ENCODE peak calls at places on chromosomes 5 and 9, in five cellular contexts. One of them, this sample, is unnamed.

GRCh38 chr9:3682186-3682585 is 156.4 kb upstream of the RFX3 start:
- DNase-seq in head of caudate nucleus: no peak
- DNase-seq in pulmonary artery endothelial cell: no peak
- DNase-seq in left cardiac atrium: no peak
- DNase-seq in hypothalamus: no peak
- DNase-seq in this sample: no peak

GRCh38 chr9:90641868-90642558 is 611 bp downstream of the DIRAS2 start:
- DNase-seq in head of caudate nucleus: peak
- DNase-seq in pulmonary artery endothelial cell: no peak
- DNase-seq in left cardiac atrium: no peak
- DNase-seq in hypothalamus: peak
- DNase-seq in this sample: no peak

GRCh38 chr9:129126789-129127618 is 15.8 kb downstream of the PTPA start:
- DNase-seq in head of caudate nucleus: no peak
- DNase-seq in pulmonary artery endothelial cell: no peak
- DNase-seq in left cardiac atrium: no peak
- DNase-seq in hypothalamus: no peak
- DNase-seq in this sample: peak

GRCh38 chr5:149729150-149729549 is 960 bp upstream of the PPARGC1B start:
- DNase-seq in head of caudate nucleus: no peak
- DNase-seq in pulmonary artery endothelial cell: no peak
- DNase-seq in left cardiac atrium: no peak
- DNase-seq in hypothalamus: no peak
- DNase-seq in this sample: no peak

GRCh38 chr9:124015091-124015660 is 3.6 kb downstream of the LHX2 start:
- DNase-seq in head of caudate nucleus: no peak
- DNase-seq in pulmonary artery endothelial cell: no peak
- DNase-seq in left cardiac atrium: no peak
- DNase-seq in hypothalamus: no peak
- DNase-seq in this sample: no peak

GRCh38 chr5:154286557-154286956 is 96.0 kb downstream of the GALNT10 start:
- DNase-seq in head of caudate nucleus: no peak
- DNase-seq in pulmonary artery endothelial cell: no peak
- DNase-seq in left cardiac atrium: peak
- DNase-seq in hypothalamus: no peak
- DNase-seq in this sample: no peak

GRCh38 chr5:61631438-61631941 is 299.4 kb downstream of the ZSWIM6 start:
- DNase-seq in head of caudate nucleus: peak
- DNase-seq in pulmonary artery endothelial cell: no peak
- DNase-seq in left cardiac atrium: peak
- DNase-seq in hypothalamus: peak
- DNase-seq in this sample: no peak

GRCh38 chr5:83401775-83402174 is 69.8 kb upstream of the VCAN start:
- DNase-seq in head of caudate nucleus: no peak
- DNase-seq in pulmonary artery endothelial cell: no peak
- DNase-seq in left cardiac atrium: no peak
- DNase-seq in hypothalamus: no peak
- DNase-seq in this sample: no peak

GRCh38 chr5:34686762-34687268 is 30.7 kb downstream of the RAI14 start:
- DNase-seq in head of caudate nucleus: peak
- DNase-seq in pulmonary artery endothelial cell: peak
- DNase-seq in left cardiac atrium: peak
- DNase-seq in hypothalamus: no peak
- DNase-seq in this sample: peak

GRCh38 chr9:114445616-114446015 is 57.8 kb upstream of the AKNA start:
- DNase-seq in head of caudate nucleus: no peak
- DNase-seq in pulmonary artery endothelial cell: no peak
- DNase-seq in left cardiac atrium: no peak
- DNase-seq in hypothalamus: no peak
- DNase-seq in this sample: no peak

GRCh38 chr5:78706825-78707224 is 58.3 kb upstream of the LHFPL2 start:
- DNase-seq in head of caudate nucleus: no peak
- DNase-seq in pulmonary artery endothelial cell: no peak
- DNase-seq in left cardiac atrium: no peak
- DNase-seq in hypothalamus: no peak
- DNase-seq in this sample: peak

GRCh38 chr9:133955821-133956411 is 36.2 kb downstream of the VAV2 start:
- DNase-seq in head of caudate nucleus: no peak
- DNase-seq in pulmonary artery endothelial cell: no peak
- DNase-seq in left cardiac atrium: peak
- DNase-seq in hypothalamus: no peak
- DNase-seq in this sample: no peak

GRCh38 chr9:114030364-114030763 is 47.7 kb downstream of the AMBP start:
- DNase-seq in head of caudate nucleus: no peak
- DNase-seq in pulmonary artery endothelial cell: no peak
- DNase-seq in left cardiac atrium: no peak
- DNase-seq in hypothalamus: no peak
- DNase-seq in this sample: no peak

GRCh38 chr5:40831346-40832210 is 3.4 kb downstream of the RPL37 start:
- DNase-seq in head of caudate nucleus: no peak
- DNase-seq in pulmonary artery endothelial cell: no peak
- DNase-seq in left cardiac atrium: no peak
- DNase-seq in hypothalamus: no peak
- DNase-seq in this sample: no peak

GRCh38 chr5:66860199-66860975 is 264.2 kb downstream of the MAST4 start:
- DNase-seq in head of caudate nucleus: no peak
- DNase-seq in pulmonary artery endothelial cell: peak
- DNase-seq in left cardiac atrium: no peak
- DNase-seq in hypothalamus: no peak
- DNase-seq in this sample: peak

GRCh38 chr5:61450170-61450815 is 118.2 kb downstream of the ZSWIM6 start:
- DNase-seq in head of caudate nucleus: peak
- DNase-seq in pulmonary artery endothelial cell: peak
- DNase-seq in left cardiac atrium: no peak
- DNase-seq in hypothalamus: no peak
- DNase-seq in this sample: peak

GRCh38 chr5:437281-437771 is 5.7 kb upstream of the EXOC3 start:
- DNase-seq in head of caudate nucleus: no peak
- DNase-seq in pulmonary artery endothelial cell: no peak
- DNase-seq in left cardiac atrium: peak
- DNase-seq in hypothalamus: no peak
- DNase-seq in this sample: no peak

GRCh38 chr5:1498623-1499416 is 24.9 kb downstream of the LPCAT1 start:
- DNase-seq in head of caudate nucleus: no peak
- DNase-seq in pulmonary artery endothelial cell: no peak
- DNase-seq in left cardiac atrium: no peak
- DNase-seq in hypothalamus: no peak
- DNase-seq in this sample: no peak

GRCh38 chr5:125486634-125487033 is 740.2 kb upstream of the ZNF608 start:
- DNase-seq in head of caudate nucleus: no peak
- DNase-seq in pulmonary artery endothelial cell: no peak
- DNase-seq in left cardiac atrium: no peak
- DNase-seq in hypothalamus: no peak
- DNase-seq in this sample: no peak

GRCh38 chr5:1396029-1396816 is 49.0 kb downstream of the SLC6A3 start:
- DNase-seq in head of caudate nucleus: no peak
- DNase-seq in pulmonary artery endothelial cell: no peak
- DNase-seq in left cardiac atrium: peak
- DNase-seq in hypothalamus: no peak
- DNase-seq in this sample: no peak

GRCh38 chr5:91302958-91303357 is 80.2 kb downstream of the ARRDC3 start:
- DNase-seq in head of caudate nucleus: peak
- DNase-seq in pulmonary artery endothelial cell: no peak
- DNase-seq in left cardiac atrium: no peak
- DNase-seq in hypothalamus: no peak
- DNase-seq in this sample: no peak

GRCh38 chr5:141871870-141872269 is 6.3 kb downstream of the PCDH1 start:
- DNase-seq in head of caudate nucleus: no peak
- DNase-seq in pulmonary artery endothelial cell: no peak
- DNase-seq in left cardiac atrium: no peak
- DNase-seq in hypothalamus: no peak
- DNase-seq in this sample: no peak

GRCh38 chr5:6755519-6755918 is 42.3 kb downstream of the TENT4A start:
- DNase-seq in head of caudate nucleus: no peak
- DNase-seq in pulmonary artery endothelial cell: no peak
- DNase-seq in left cardiac atrium: no peak
- DNase-seq in hypothalamus: no peak
- DNase-seq in this sample: no peak

GRCh38 chr9:125631391-125632085 is 75.5 kb downstream of the MAPKAP1 start:
- DNase-seq in head of caudate nucleus: no peak
- DNase-seq in pulmonary artery endothelial cell: peak
- DNase-seq in left cardiac atrium: no peak
- DNase-seq in hypothalamus: no peak
- DNase-seq in this sample: peak

This sample was measured in dermis microvascular lymphatic vessel endothelial cell.